ENCODE peak calls at places on chromosome 15, in ten cellular contexts. One of them, this sample, is unnamed.

GRCh38 chr15:69637818-69638217 is 185.2 kb downstream of the RPLP1 start:
- DNase-seq in tibial nerve: no peak
- DNase-seq in sigmoid colon: no peak
- DNase-seq in heart left ventricle: no peak
- DNase-seq in K562: no peak
- DNase-seq in esophagus muscularis mucosa: peak; percentile 64
- DNase-seq in stomach: no peak
- DNase-seq in ovary: no peak
- DNase-seq in Peyer's patch: no peak
- DNase-seq in body of pancreas: no peak
- DNase-seq in this sample: no peak

GRCh38 chr15:94056314-94056713 is 175.0 kb upstream of the MCTP2 start:
- DNase-seq in tibial nerve: no peak
- DNase-seq in sigmoid colon: no peak
- DNase-seq in heart left ventricle: no peak
- DNase-seq in K562: no peak
- DNase-seq in esophagus muscularis mucosa: no peak
- DNase-seq in stomach: no peak
- DNase-seq in ovary: no peak
- DNase-seq in Peyer's patch: no peak
- DNase-seq in body of pancreas: no peak
- DNase-seq in this sample: no peak

GRCh38 chr15:48191574-48192225 is at the start of gene CTXN2:
- DNase-seq in tibial nerve: no peak
- DNase-seq in sigmoid colon: no peak
- DNase-seq in heart left ventricle: no peak
- DNase-seq in K562: no peak
- DNase-seq in esophagus muscularis mucosa: no peak
- DNase-seq in stomach: no peak
- DNase-seq in ovary: no peak
- DNase-seq in Peyer's patch: no peak
- DNase-seq in body of pancreas: peak; percentile 4
- DNase-seq in this sample: no peak

GRCh38 chr15:45113380-45113990 is 487 bp downstream of the DUOX2 start:
- DNase-seq in tibial nerve: no peak
- DNase-seq in sigmoid colon: no peak
- DNase-seq in heart left ventricle: no peak
- DNase-seq in K562: no peak
- DNase-seq in esophagus muscularis mucosa: no peak
- DNase-seq in stomach: no peak
- DNase-seq in ovary: no peak
- DNase-seq in Peyer's patch: no peak
- DNase-seq in body of pancreas: no peak
- DNase-seq in this sample: no peak

GRCh38 chr15:80123034-80123433 is 29.8 kb upstream of the FAH start:
- DNase-seq in tibial nerve: no peak
- DNase-seq in sigmoid colon: no peak
- DNase-seq in heart left ventricle: no peak
- DNase-seq in K562: no peak
- DNase-seq in esophagus muscularis mucosa: no peak
- DNase-seq in stomach: no peak
- DNase-seq in ovary: no peak
- DNase-seq in Peyer's patch: no peak
- DNase-seq in body of pancreas: no peak
- DNase-seq in this sample: no peak

GRCh38 chr15:71109130-71109529 is 6.1 kb upstream of the THSD4 start:
- DNase-seq in tibial nerve: no peak
- DNase-seq in sigmoid colon: peak; percentile 2
- DNase-seq in heart left ventricle: no peak
- DNase-seq in K562: no peak
- DNase-seq in esophagus muscularis mucosa: no peak
- DNase-seq in stomach: no peak
- DNase-seq in ovary: no peak
- DNase-seq in Peyer's patch: no peak
- DNase-seq in body of pancreas: no peak
- DNase-seq in this sample: no peak

GRCh38 chr15:51011212-51011611 is 83.5 kb downstream of the TNFAIP8L3 start:
- DNase-seq in tibial nerve: no peak
- DNase-seq in sigmoid colon: no peak
- DNase-seq in heart left ventricle: no peak
- DNase-seq in K562: no peak
- DNase-seq in esophagus muscularis mucosa: no peak
- DNase-seq in stomach: no peak
- DNase-seq in ovary: no peak
- DNase-seq in Peyer's patch: no peak
- DNase-seq in body of pancreas: no peak
- DNase-seq in this sample: no peak

GRCh38 chr15:80989110-80989517 is 505 bp downstream of the MESD start:
- DNase-seq in tibial nerve: no peak
- DNase-seq in sigmoid colon: no peak
- DNase-seq in heart left ventricle: no peak
- DNase-seq in K562: peak; percentile 28
- DNase-seq in esophagus muscularis mucosa: no peak
- DNase-seq in stomach: no peak
- DNase-seq in ovary: no peak
- DNase-seq in Peyer's patch: no peak
- DNase-seq in body of pancreas: no peak
- DNase-seq in this sample: no peak

GRCh38 chr15:98085003-98085639 is 124.6 kb downstream of the ARRDC4 start:
- DNase-seq in tibial nerve: peak; percentile 71
- DNase-seq in sigmoid colon: no peak
- DNase-seq in heart left ventricle: peak; percentile 35
- DNase-seq in K562: no peak
- DNase-seq in esophagus muscularis mucosa: no peak
- DNase-seq in stomach: peak; percentile 47
- DNase-seq in ovary: no peak
- DNase-seq in Peyer's patch: no peak
- DNase-seq in body of pancreas: peak; percentile 72
- DNase-seq in this sample: no peak

GRCh38 chr15:77507911-77508310 is 87.2 kb downstream of the HMG20A start:
- DNase-seq in tibial nerve: peak; percentile 63
- DNase-seq in sigmoid colon: peak; percentile 60
- DNase-seq in heart left ventricle: peak; percentile 84
- DNase-seq in K562: no peak
- DNase-seq in esophagus muscularis mucosa: no peak
- DNase-seq in stomach: peak; percentile 57
- DNase-seq in ovary: peak; percentile 55
- DNase-seq in Peyer's patch: no peak
- DNase-seq in body of pancreas: peak; percentile 80
- DNase-seq in this sample: no peak

GRCh38 chr15:67826717-67827560 is 1.6 kb downstream of the SKOR1 start:
- DNase-seq in tibial nerve: no peak
- DNase-seq in sigmoid colon: no peak
- DNase-seq in heart left ventricle: no peak
- DNase-seq in K562: no peak
- DNase-seq in esophagus muscularis mucosa: no peak
- DNase-seq in stomach: no peak
- DNase-seq in ovary: no peak
- DNase-seq in Peyer's patch: no peak
- DNase-seq in body of pancreas: no peak
- DNase-seq in this sample: peak; percentile 56

GRCh38 chr15:21261396-21261964 is 178.8 kb downstream of the POTEB3 start:
- DNase-seq in tibial nerve: no peak
- DNase-seq in sigmoid colon: peak; percentile 65
- DNase-seq in heart left ventricle: no peak
- DNase-seq in K562: no peak
- DNase-seq in esophagus muscularis mucosa: no peak
- DNase-seq in stomach: no peak
- DNase-seq in ovary: no peak
- DNase-seq in Peyer's patch: no peak
- DNase-seq in body of pancreas: no peak
- DNase-seq in this sample: peak; percentile 80

GRCh38 chr15:37079726-37080125 is 20.6 kb downstream of the MEIS2 start:
- DNase-seq in tibial nerve: no peak
- DNase-seq in sigmoid colon: no peak
- DNase-seq in heart left ventricle: peak; percentile 25
- DNase-seq in K562: no peak
- DNase-seq in esophagus muscularis mucosa: no peak
- DNase-seq in stomach: no peak
- DNase-seq in ovary: no peak
- DNase-seq in Peyer's patch: no peak
- DNase-seq in body of pancreas: no peak
- DNase-seq in this sample: no peak
- H3K36me3 ChIP-seq in tibial nerve: peaks cover 6% of the 10 kb centered on the region
- H3K36me3 ChIP-seq in sigmoid colon: no peaks in the 10 kb centered on the region
- H3K36me3 ChIP-seq in heart left ventricle: no peaks in the 10 kb centered on the region
- H3K36me3 ChIP-seq in K562: peaks cover 83% of the 10 kb centered on the region
- H3K36me3 ChIP-seq in esophagus muscularis mucosa: peaks cover 8% of the 10 kb centered on the region
- H3K36me3 ChIP-seq in stomach: peaks cover 29% of the 10 kb centered on the region
- H3K36me3 ChIP-seq in ovary: no peaks in the 10 kb centered on the region
- H3K36me3 ChIP-seq in Peyer's patch: peaks cover 7% of the 10 kb centered on the region
- H3K36me3 ChIP-seq in body of pancreas: no peaks in the 10 kb centered on the region
- H3K36me3 ChIP-seq in this sample: no peaks in the 10 kb centered on the region

DNA sequence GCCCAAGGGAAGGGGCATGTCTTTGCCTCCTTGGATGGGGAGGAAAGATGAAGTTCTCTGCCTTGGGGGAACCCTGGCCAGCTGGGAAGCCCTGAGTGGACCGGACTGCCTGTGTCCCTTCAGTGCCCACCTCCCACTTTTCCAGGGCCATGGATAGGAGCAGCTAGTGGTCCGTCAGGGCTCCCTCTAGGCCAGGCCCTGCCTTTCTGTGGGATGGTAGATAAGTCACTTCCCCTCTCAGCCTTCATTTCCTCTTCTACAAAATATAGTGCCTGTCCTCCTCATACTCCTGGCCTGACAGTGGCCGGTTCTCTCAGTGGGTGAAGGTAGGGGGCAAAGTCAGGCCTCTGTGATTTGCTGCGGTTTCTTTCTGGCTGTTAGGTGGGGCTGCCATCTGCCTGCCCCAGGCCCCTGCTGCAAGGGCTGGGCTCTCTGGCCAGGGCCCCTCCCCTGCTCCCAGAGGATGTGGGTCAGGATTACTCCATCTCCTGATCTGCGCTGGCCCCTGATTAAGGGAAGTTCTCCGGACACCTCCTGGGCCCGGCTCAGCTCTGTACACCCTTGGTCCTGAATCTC is 1.4 kb downstream of the PLEKHO2 start:
- DNase-seq in tibial nerve: peak; percentile 75
- DNase-seq in sigmoid colon: peak; percentile 92
- DNase-seq in heart left ventricle: peak; percentile 67
- DNase-seq in K562: no peak
- DNase-seq in esophagus muscularis mucosa: no peak
- DNase-seq in stomach: no peak
- DNase-seq in ovary: no peak
- DNase-seq in Peyer's patch: peak; percentile 44
- DNase-seq in body of pancreas: peak; percentile 55
- DNase-seq in this sample: peak; percentile 87
- TF ChIP-seq POLR2A in tibial nerve: no peak
- TF ChIP-seq POLR2A in sigmoid colon: no peak
- TF ChIP-seq POLR2A in heart left ventricle: peak; percentile 31
- TF ChIP-seq POLR2A in K562: no peak
- TF ChIP-seq POLR2A in esophagus muscularis mucosa: peak; percentile 7
- TF ChIP-seq POLR2A in stomach: no peak
- TF ChIP-seq POLR2A in ovary: no peak
- TF ChIP-seq POLR2A in Peyer's patch: no peak
- TF ChIP-seq POLR2A in body of pancreas: no peak
- TF ChIP-seq POLR2A in this sample: no peak

DNA sequence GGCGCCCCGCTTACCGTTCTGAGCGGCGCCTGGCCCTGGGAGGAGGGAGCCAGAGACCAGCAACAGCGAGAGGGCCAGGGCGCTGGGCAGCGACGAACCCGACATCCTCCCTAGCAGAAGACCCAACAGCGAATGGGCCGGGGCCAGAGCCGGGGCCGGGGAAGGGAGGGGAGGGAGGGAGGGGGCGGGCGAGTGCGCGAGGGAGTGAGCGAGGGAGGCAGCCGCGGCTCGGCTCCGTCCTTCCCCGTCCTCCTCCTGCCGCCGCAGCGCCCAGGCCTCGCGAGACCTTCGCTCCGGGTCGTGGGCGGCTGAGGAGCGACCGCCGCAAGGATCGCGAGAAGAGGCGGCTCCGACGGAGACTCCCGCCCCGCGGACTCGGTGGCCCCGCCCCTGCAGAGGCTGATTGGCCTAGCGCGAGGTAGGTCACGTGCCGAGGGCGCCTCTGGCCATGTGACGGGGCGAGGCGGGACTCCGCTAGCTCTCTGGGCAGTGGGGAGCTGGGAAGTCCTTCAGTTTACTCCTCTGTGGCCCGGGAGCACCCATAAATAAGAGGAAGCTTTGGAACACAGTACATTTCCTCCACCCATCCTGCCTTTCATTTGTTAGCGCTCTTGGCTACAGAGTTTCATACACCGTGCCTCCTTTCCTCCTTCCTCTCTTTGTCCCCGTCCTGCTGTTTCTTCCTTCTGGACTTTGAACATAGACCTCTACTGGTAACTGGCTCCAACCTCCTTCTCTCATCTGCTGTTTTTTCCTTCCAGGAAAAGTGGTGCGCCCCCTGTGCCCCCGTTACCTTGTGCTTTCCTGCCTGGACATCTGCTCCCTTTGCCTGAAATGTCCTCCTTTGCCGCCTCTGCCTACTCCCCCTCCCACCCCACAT is at the start of gene NPTN:
- DNase-seq in tibial nerve: peak; percentile 94
- DNase-seq in sigmoid colon: peak; percentile 99
- DNase-seq in heart left ventricle: peak; percentile 99
- DNase-seq in K562: peak; percentile 95
- DNase-seq in esophagus muscularis mucosa: peak; percentile 99
- DNase-seq in stomach: peak; percentile 99
- DNase-seq in ovary: peak; percentile 99
- DNase-seq in Peyer's patch: peak; percentile 96
- DNase-seq in body of pancreas: peak; percentile 98
- DNase-seq in this sample: peak; percentile 100
- TF ChIP-seq CTCF in tibial nerve: peak; percentile 29
- TF ChIP-seq CTCF in sigmoid colon: no peak
- TF ChIP-seq CTCF in heart left ventricle: no peak
- TF ChIP-seq CTCF in K562: no peak
- TF ChIP-seq CTCF in esophagus muscularis mucosa: no peak
- TF ChIP-seq CTCF in stomach: no peak
- TF ChIP-seq CTCF in ovary: no peak
- TF ChIP-seq CTCF in Peyer's patch: no peak
- TF ChIP-seq CTCF in body of pancreas: no peak
- TF ChIP-seq CTCF in this sample: no peak

DNA sequence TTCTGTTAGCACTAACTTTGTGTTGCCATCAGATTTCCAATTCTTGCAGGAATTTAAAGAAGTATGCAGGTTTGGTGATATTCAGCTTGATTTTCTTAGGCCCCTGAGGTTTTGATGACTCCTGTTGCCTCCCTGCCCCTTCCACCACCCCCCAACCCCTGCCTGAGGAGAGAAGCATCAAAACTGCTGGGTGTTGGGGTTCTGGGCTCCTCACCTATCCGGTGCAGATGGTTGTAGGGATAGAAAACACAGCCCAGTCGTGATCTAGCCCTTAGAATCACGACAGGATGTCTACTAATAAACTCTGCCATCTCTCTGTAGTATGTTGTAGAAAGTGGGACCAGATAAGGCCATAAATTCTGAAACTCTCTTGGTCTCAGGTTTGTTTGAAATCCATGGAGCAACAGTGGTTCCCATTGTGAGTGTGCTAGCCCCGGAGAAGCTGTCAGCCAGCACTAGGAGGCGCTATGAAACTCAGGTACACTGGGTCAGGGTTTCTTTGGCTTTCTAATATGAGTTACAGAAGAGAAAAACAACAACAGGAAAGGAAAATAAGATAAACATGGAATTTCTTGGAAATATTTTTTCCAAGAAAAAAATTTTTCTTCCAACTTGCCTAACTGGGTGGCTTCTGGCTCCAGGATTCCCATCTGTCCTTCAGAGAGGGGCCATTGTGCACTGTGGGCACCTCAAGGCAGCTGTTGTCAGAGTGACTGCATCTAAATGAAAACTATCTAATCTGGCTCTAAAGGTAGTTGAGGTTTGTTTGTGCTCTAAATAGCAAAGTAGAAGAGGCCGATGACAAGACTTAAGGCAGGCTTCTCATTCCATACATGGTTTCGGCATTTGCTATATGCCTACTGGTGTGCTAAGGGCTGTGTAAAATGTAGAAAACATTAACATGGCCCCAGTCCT is 8.7 kb downstream of the SRP14 start:
- DNase-seq in tibial nerve: no peak
- DNase-seq in sigmoid colon: no peak
- DNase-seq in heart left ventricle: no peak
- DNase-seq in K562: peak; percentile 40
- DNase-seq in esophagus muscularis mucosa: no peak
- DNase-seq in stomach: no peak
- DNase-seq in ovary: no peak
- DNase-seq in Peyer's patch: no peak
- DNase-seq in body of pancreas: no peak
- DNase-seq in this sample: no peak
- H3K36me3 ChIP-seq in tibial nerve: peaks cover 94% of the 10 kb centered on the region
- H3K36me3 ChIP-seq in sigmoid colon: peaks cover 21% of the 10 kb centered on the region
- H3K36me3 ChIP-seq in heart left ventricle: peaks cover 70% of the 10 kb centered on the region
- H3K36me3 ChIP-seq in K562: peaks cover 80% of the 10 kb centered on the region
- H3K36me3 ChIP-seq in esophagus muscularis mucosa: peaks cover 100% of the 10 kb centered on the region
- H3K36me3 ChIP-seq in stomach: peaks cover 99% of the 10 kb centered on the region
- H3K36me3 ChIP-seq in ovary: peaks cover 2% of the 10 kb centered on the region
- H3K36me3 ChIP-seq in Peyer's patch: peaks cover 82% of the 10 kb centered on the region
- H3K36me3 ChIP-seq in body of pancreas: peaks cover 5% of the 10 kb centered on the region
- H3K36me3 ChIP-seq in this sample: peaks cover 66% of the 10 kb centered on the region

This sample was measured in spleen.